ENCODE peak calls at places on chromosomes 4 and X, in nine cellular contexts. N is AG04450; P is pancreas; W is ovary; C is tibial artery; X is cardiac muscle cell; M is CD8-positive, alpha-beta T cell; S is GM13976; O is AG09309. F is an unnamed sample.

GRCh38 chr4:83255584-83255983 is 29.0 kb downstream of the COQ2 start:
- DNase-seq in M (no peak), N (no peak), X (no peak), O (peak), W (no peak), C (no peak), P (no peak), S (no peak), F (peak)

GRCh38 chr4:55682295-55682694 is 46.2 kb upstream of the NMU start:
- DNase-seq in S (no peak), C (no peak), P (no peak), W (no peak), X (no peak), M (no peak), O (no peak), N (no peak), F (no peak)

GRCh38 chrX:134677332-134677731 is 19.1 kb upstream of the PLAC1 start:
- DNase-seq in O (no peak), P (no peak), X (no peak), N (no peak), M (no peak), W (no peak), S (no peak), C (no peak), F (no peak)

GRCh38 chr4:175560628-175561027 is 251.4 kb downstream of the GPM6A start:
- DNase-seq in P (no peak), S (peak), M (no peak), O (peak), X (no peak), W (no peak), N (no peak), C (no peak), F (peak)

GRCh38 chr4:83305187-83305586 is 20.6 kb upstream of the COQ2 start:
- DNase-seq in P (no peak), M (no peak), N (no peak), W (no peak), S (no peak), O (no peak), X (no peak), C (no peak), F (no peak)

GRCh38 chr4:16043820-16044554 is 39.8 kb downstream of the PROM1 start:
- DNase-seq in C (no peak), N (no peak), W (no peak), O (no peak), S (no peak), P (no peak), M (no peak), X (no peak), F (no peak)

GRCh38 chr4:7962609-7963508 is 23.2 kb upstream of the AFAP1 start:
- DNase-seq in O (no peak), W (no peak), M (no peak), N (no peak), X (no peak), S (no peak), C (no peak), P (no peak), F (no peak)

GRCh38 chr4:1152284-1152683 is 20.1 kb downstream of the SPON2 start:
- DNase-seq in M (no peak), P (no peak), C (no peak), W (no peak), X (no peak), N (no peak), O (no peak), S (no peak), F (no peak)

GRCh38 chr4:11189756-11190155 is 238.9 kb downstream of the HS3ST1 start:
- DNase-seq in S (no peak), X (no peak), M (no peak), W (no peak), C (no peak), N (no peak), P (no peak), O (no peak), F (no peak)

GRCh38 chrX:22278375-22278774 is 5.7 kb downstream of the CBLL2 start:
- DNase-seq in W (no peak), S (peak), P (no peak), X (peak), N (no peak), O (no peak), C (no peak), M (no peak), F (no peak)

GRCh38 chr4:105058177-105058812 is 88.4 kb upstream of the TET2 start:
- DNase-seq in O (no peak), C (no peak), P (no peak), S (no peak), N (peak), W (no peak), X (no peak), M (no peak), F (peak)

GRCh38 chrX:82127228-82128123 is 925.6 kb downstream of the SH3BGRL start:
- DNase-seq in S (peak), O (no peak), C (no peak), P (no peak), N (no peak), M (no peak), W (no peak), X (no peak), F (no peak)

GRCh38 chr4:84547211-84547610 is 35.7 kb upstream of the CDS1 start:
- DNase-seq in O (no peak), X (no peak), N (no peak), C (no peak), M (no peak), P (no peak), W (no peak), S (no peak), F (no peak)

GRCh38 chr4:152536545-152537182 is 772 bp upstream of the FBXW7 start:
- DNase-seq in W (no peak), X (peak), O (peak), C (peak), N (no peak), S (peak), P (no peak), M (no peak), F (peak)

GRCh38 chrX:30215357-30215843 is at the start of gene MAGEB2:
- DNase-seq in O (no peak), W (no peak), S (no peak), X (no peak), C (no peak), M (no peak), P (no peak), N (no peak), F (no peak)

GRCh38 chrX:151359931-151360871 is 36.8 kb upstream of the VMA21 start:
- DNase-seq in N (no peak), W (peak), P (peak), S (peak), M (peak), C (no peak), O (no peak), X (peak), F (peak)

GRCh38 chr4:3235581-3235980 is 13.4 kb upstream of the MSANTD1 start:
- DNase-seq in P (peak), X (no peak), W (no peak), S (no peak), C (no peak), M (no peak), N (no peak), O (no peak), F (no peak)

GRCh38 chr4:176377705-176378302 is 58.0 kb downstream of the SPCS3 start:
- DNase-seq in S (peak), N (no peak), O (no peak), W (no peak), C (no peak), P (no peak), X (peak), M (no peak), F (peak)

GRCh38 chrX:151370906-151371305 is 26.1 kb upstream of the VMA21 start:
- DNase-seq in S (no peak), M (no peak), P (peak), W (no peak), X (peak), O (no peak), N (no peak), C (no peak), F (no peak)

GRCh38 chr4:80492761-80493160 is 157.2 kb downstream of the CFAP299 start:
- DNase-seq in X (no peak), M (peak), N (no peak), C (no peak), W (no peak), P (no peak), O (no peak), S (no peak), F (no peak)

GRCh38 chr4:7904108-7904516 is 35.5 kb downstream of the AFAP1 start:
- DNase-seq in M (no peak), X (peak), O (peak), N (peak), S (no peak), W (no peak), C (no peak), P (no peak), F (peak)

GRCh38 chr4:156766846-156767245 is 204.8 kb downstream of the PDGFC start:
- DNase-seq in C (no peak), O (no peak), P (no peak), W (no peak), N (no peak), M (no peak), X (no peak), S (no peak), F (no peak)

GRCh38 chrX:41827886-41828285 is 95.5 kb downstream of the CASK start:
- DNase-seq in P (no peak), N (no peak), C (no peak), X (peak), O (no peak), M (no peak), W (no peak), S (no peak), F (peak)

GRCh38 chrX:19683817-19684216 is 168.5 kb upstream of the MAP3K15 start:
- DNase-seq in S (no peak), M (no peak), X (no peak), O (no peak), N (no peak), W (no peak), P (no peak), C (no peak), F (no peak)

GRCh38 chr4:85837334-85837733 is 362.4 kb downstream of the ARHGAP24 start:
- DNase-seq in P (no peak), N (no peak), W (no peak), X (no peak), C (no peak), S (no peak), O (no peak), M (no peak), F (no peak)

DNA sequence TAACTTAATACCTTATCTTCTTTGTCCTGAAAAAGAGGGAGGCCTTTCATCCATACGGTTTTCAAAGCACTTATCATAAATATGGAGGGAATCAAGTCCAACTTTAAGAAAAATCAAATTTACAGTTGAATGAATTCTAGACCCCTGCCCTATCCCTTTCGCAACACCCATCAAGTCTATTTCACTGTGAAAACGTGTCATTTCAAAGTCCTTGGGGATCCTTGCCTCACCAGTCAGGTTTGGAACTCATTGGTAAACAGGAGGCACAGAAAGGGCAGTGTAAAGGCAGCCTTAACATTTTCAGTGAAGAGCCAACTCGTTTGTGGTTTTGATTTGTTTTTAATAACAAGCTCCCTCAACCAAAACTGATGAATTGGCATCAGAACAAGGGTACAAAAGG is 66.5 kb downstream of the AMOT start:
- DNase-seq in S (no peak), W (no peak), P (no peak), M (no peak), C (no peak), N (no peak), X (no peak), O (no peak), F (no peak)
- TF ChIP-seq CTCF in S (no peak), W (no peak), P (no peak), M (no peak), C (no peak), N (no peak), X (no peak), O (no peak), F (no peak)

GRCh38 chr4:78058591-78059523 is 1.7 kb downstream of the FRAS1 start:
- DNase-seq in C (no peak), S (peak), M (no peak), N (no peak), X (peak), P (peak), W (peak), O (no peak), F (peak)

GRCh38 chr4:78056265-78057129 is 626 bp upstream of the FRAS1 start:
- DNase-seq in N (no peak), X (peak), O (peak), P (peak), S (peak), W (peak), C (peak), M (peak), F (peak)

GRCh38 chr4:78057600-78058560 is 757 bp downstream of the FRAS1 start:
- DNase-seq in P (peak), N (no peak), S (peak), X (peak), O (no peak), C (peak), M (peak), W (peak), F (peak)

GRCh38 chr4:78059524-78059889 is 2.4 kb downstream of the FRAS1 start:
- DNase-seq in N (no peak), M (no peak), O (no peak), W (peak), C (peak), P (peak), S (peak), X (peak), F (peak)

GRCh38 chr4:78057135-78057599 is at the start of gene FRAS1:
- DNase-seq in P (peak), W (peak), C (no peak), X (peak), N (no peak), S (peak), O (no peak), M (no peak), F (no peak)
- TF ChIP-seq CTCF in P (no peak), W (no peak), C (no peak), X (no peak), N (no peak), S (no peak), O (no peak), M (no peak), F (no peak)

GRCh38 chr4:67082746-67083145 is 462.6 kb downstream of the CENPC start:
- DNase-seq in X (no peak), P (no peak), M (no peak), N (no peak), S (no peak), C (no peak), O (no peak), W (no peak), F (no peak)

GRCh38 chr4:67083496-67083895 is 461.8 kb downstream of the CENPC start:
- DNase-seq in O (no peak), P (no peak), M (no peak), W (no peak), S (no peak), X (no peak), N (no peak), C (no peak), F (no peak)

GRCh38 chr4:67091668-67092067 is 453.6 kb downstream of the CENPC start:
- DNase-seq in X (no peak), P (no peak), M (no peak), N (no peak), W (no peak), O (no peak), S (no peak), C (no peak), F (no peak)

GRCh38 chr4:67084801-67085200 is 460.5 kb downstream of the CENPC start:
- DNase-seq in N (no peak), X (no peak), C (no peak), O (no peak), P (no peak), S (no peak), W (no peak), M (no peak), F (no peak)

GRCh38 chr4:67087897-67088296 is 457.4 kb downstream of the CENPC start:
- DNase-seq in P (no peak), O (no peak), W (no peak), C (peak), N (no peak), S (peak), X (peak), M (no peak), F (peak)
- TF ChIP-seq CTCF in P (peak), O (no peak), W (no peak), C (peak), N (no peak), S (peak), X (peak), M (peak), F (no peak)

GRCh38 chr4:6332042-6332668 is 62.5 kb downstream of the WFS1 start:
- DNase-seq in W (no peak), M (peak), N (no peak), P (no peak), C (no peak), S (peak), O (no peak), X (peak), F (peak)
- TF ChIP-seq CTCF in W (peak), M (peak), N (peak), P (peak), C (peak), S (peak), O (peak), X (peak), F (peak)